ENCODE peak calls at places on chromosomes 4 and X, in nine cellular contexts. One of them, this sample, is unnamed.

GRCh38 chr4:138681000-138681604 is 334.5 kb upstream of the NOCT start:
- DNase-seq in breast epithelium: peak; percentile 62
- DNase-seq in cardiac muscle cell: peak; percentile 90
- DNase-seq in PC-9: no peak
- DNase-seq in HCT116: peak; percentile 57
- DNase-seq in neural progenitor cell: peak; percentile 86
- DNase-seq in body of pancreas: peak; percentile 81
- DNase-seq in CD8-positive, alpha-beta T cell: peak; percentile 74
- DNase-seq in ascending aorta: no peak
- DNase-seq in this sample: peak; percentile 55

GRCh38 chrX:17030580-17031285 is 84.3 kb downstream of the REPS2 start:
- DNase-seq in cardiac muscle cell: no peak
- DNase-seq in neural progenitor cell: no peak
- DNase-seq in PC-9: no peak
- DNase-seq in ascending aorta: no peak
- DNase-seq in body of pancreas: no peak
- DNase-seq in breast epithelium: no peak
- DNase-seq in HCT116: no peak
- DNase-seq in CD8-positive, alpha-beta T cell: no peak
- DNase-seq in this sample: no peak

GRCh38 chrX:34638116-34638515 is 19.0 kb downstream of the TMEM47 start:
- DNase-seq in CD8-positive, alpha-beta T cell: no peak
- DNase-seq in HCT116: no peak
- DNase-seq in breast epithelium: no peak
- DNase-seq in PC-9: no peak
- DNase-seq in cardiac muscle cell: peak; percentile 66
- DNase-seq in body of pancreas: peak; percentile 16
- DNase-seq in neural progenitor cell: peak; percentile 51
- DNase-seq in ascending aorta: no peak
- DNase-seq in this sample: no peak

GRCh38 chrX:50941638-50942037 is 31.1 kb downstream of the BMP15 start:
- DNase-seq in ascending aorta: no peak
- DNase-seq in neural progenitor cell: peak; percentile 49
- DNase-seq in PC-9: no peak
- DNase-seq in cardiac muscle cell: no peak
- DNase-seq in HCT116: no peak
- DNase-seq in body of pancreas: no peak
- DNase-seq in CD8-positive, alpha-beta T cell: no peak
- DNase-seq in breast epithelium: no peak
- DNase-seq in this sample: peak; percentile 9

GRCh38 chr4:142960867-142961644 is 115.0 kb upstream of the INPP4B start:
- DNase-seq in CD8-positive, alpha-beta T cell: no peak
- DNase-seq in HCT116: no peak
- DNase-seq in cardiac muscle cell: peak; percentile 18
- DNase-seq in breast epithelium: no peak
- DNase-seq in ascending aorta: no peak
- DNase-seq in PC-9: no peak
- DNase-seq in body of pancreas: no peak
- DNase-seq in neural progenitor cell: no peak
- DNase-seq in this sample: no peak

GRCh38 chr4:175906397-175906796 is 94.3 kb upstream of the GPM6A start:
- DNase-seq in ascending aorta: no peak
- DNase-seq in PC-9: no peak
- DNase-seq in HCT116: no peak
- DNase-seq in neural progenitor cell: no peak
- DNase-seq in breast epithelium: no peak
- DNase-seq in body of pancreas: no peak
- DNase-seq in cardiac muscle cell: no peak
- DNase-seq in CD8-positive, alpha-beta T cell: no peak
- DNase-seq in this sample: no peak

GRCh38 chrX:134622056-134622812 is 36.0 kb downstream of the PLAC1 start:
- DNase-seq in body of pancreas: peak; percentile 21
- DNase-seq in CD8-positive, alpha-beta T cell: no peak
- DNase-seq in ascending aorta: no peak
- DNase-seq in PC-9: peak; percentile 71
- DNase-seq in breast epithelium: no peak
- DNase-seq in cardiac muscle cell: no peak
- DNase-seq in HCT116: peak; percentile 23
- DNase-seq in neural progenitor cell: no peak
- DNase-seq in this sample: peak; percentile 87

GRCh38 chr4:1201851-1202525 is 29.6 kb upstream of the SPON2 start:
- DNase-seq in PC-9: no peak
- DNase-seq in neural progenitor cell: no peak
- DNase-seq in cardiac muscle cell: no peak
- DNase-seq in breast epithelium: peak; percentile 68
- DNase-seq in HCT116: no peak
- DNase-seq in body of pancreas: peak; percentile 77
- DNase-seq in ascending aorta: no peak
- DNase-seq in CD8-positive, alpha-beta T cell: peak; percentile 90
- DNase-seq in this sample: peak; percentile 91

GRCh38 chr4:41129936-41130440 is 84.4 kb downstream of the APBB2 start:
- DNase-seq in body of pancreas: no peak
- DNase-seq in neural progenitor cell: no peak
- DNase-seq in HCT116: no peak
- DNase-seq in cardiac muscle cell: no peak
- DNase-seq in ascending aorta: no peak
- DNase-seq in CD8-positive, alpha-beta T cell: no peak
- DNase-seq in PC-9: no peak
- DNase-seq in breast epithelium: no peak
- DNase-seq in this sample: peak; percentile 2
- H3K4me1 ChIP-seq in body of pancreas: peaks cover 35% of the 10 kb centered on the region
- H3K4me1 ChIP-seq in neural progenitor cell: peaks cover 46% of the 10 kb centered on the region
- H3K4me1 ChIP-seq in HCT116: peaks cover 62% of the 10 kb centered on the region
- H3K4me1 ChIP-seq in cardiac muscle cell: peaks cover 30% of the 10 kb centered on the region
- H3K4me1 ChIP-seq in ascending aorta: peaks cover 34% of the 10 kb centered on the region
- H3K4me1 ChIP-seq in CD8-positive, alpha-beta T cell: no peaks in the 10 kb centered on the region
- H3K4me1 ChIP-seq in PC-9: no peaks in the 10 kb centered on the region
- H3K4me1 ChIP-seq in breast epithelium: no peaks in the 10 kb centered on the region
- H3K4me1 ChIP-seq in this sample: peaks cover 12% of the 10 kb centered on the region

GRCh38 chr4:58144721-58145120 is 1034.5 kb upstream of the IGFBP7 start:
- DNase-seq in neural progenitor cell: no peak
- DNase-seq in PC-9: no peak
- DNase-seq in ascending aorta: no peak
- DNase-seq in cardiac muscle cell: no peak
- DNase-seq in breast epithelium: no peak
- DNase-seq in HCT116: no peak
- DNase-seq in CD8-positive, alpha-beta T cell: no peak
- DNase-seq in body of pancreas: no peak
- DNase-seq in this sample: no peak

DNA sequence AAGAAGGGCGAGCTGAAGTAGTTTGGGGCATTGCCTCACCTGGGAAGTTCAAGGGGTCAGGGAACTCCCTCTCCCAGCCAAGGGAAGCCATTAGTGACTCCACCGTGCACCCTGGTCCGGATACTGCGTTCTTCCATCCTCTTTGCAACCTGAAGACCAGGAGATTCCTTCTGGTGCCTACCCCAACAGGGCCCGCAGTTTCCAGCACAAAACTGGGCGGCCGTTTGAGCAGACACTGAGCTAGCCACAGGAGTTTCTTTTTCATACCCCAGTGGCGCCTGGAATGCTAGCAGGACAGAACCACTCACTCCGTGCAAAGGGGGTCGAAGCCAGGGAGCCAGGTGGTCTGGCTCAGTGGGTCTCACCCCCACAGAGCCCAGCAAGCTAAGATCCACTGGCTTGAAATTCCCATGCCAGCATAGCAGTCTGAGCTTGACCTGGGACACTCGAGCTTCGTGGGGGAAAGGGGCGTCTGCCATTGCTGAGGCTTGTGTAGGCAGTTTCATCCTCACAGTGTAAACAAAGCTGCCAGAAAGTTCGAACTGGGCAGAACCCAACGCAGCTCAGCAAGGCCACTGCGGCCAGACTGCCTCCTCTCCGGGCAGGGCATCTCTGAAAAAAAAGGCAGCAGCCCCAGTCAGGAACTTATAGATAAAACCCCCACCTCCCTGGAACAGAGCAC is 1039.4 kb upstream of the IGFBP7 start:
- DNase-seq in body of pancreas: no peak
- DNase-seq in cardiac muscle cell: no peak
- DNase-seq in HCT116: no peak
- DNase-seq in neural progenitor cell: no peak
- DNase-seq in breast epithelium: no peak
- DNase-seq in CD8-positive, alpha-beta T cell: no peak
- DNase-seq in ascending aorta: no peak
- DNase-seq in PC-9: no peak
- DNase-seq in this sample: no peak
- TF ChIP-seq CTCF in body of pancreas: no peak
- TF ChIP-seq CTCF in cardiac muscle cell: no peak
- TF ChIP-seq CTCF in HCT116: no peak
- TF ChIP-seq CTCF in neural progenitor cell: no peak
- TF ChIP-seq CTCF in breast epithelium: no peak
- TF ChIP-seq CTCF in CD8-positive, alpha-beta T cell: no peak
- TF ChIP-seq CTCF in ascending aorta: no peak
- TF ChIP-seq CTCF in PC-9: no peak
- TF ChIP-seq CTCF in this sample: no peak

GRCh38 chrX:107683931-107684330 is 55.6 kb downstream of the PRPS1 start:
- DNase-seq in PC-9: peak; percentile 23
- DNase-seq in breast epithelium: no peak
- DNase-seq in HCT116: no peak
- DNase-seq in body of pancreas: no peak
- DNase-seq in CD8-positive, alpha-beta T cell: no peak
- DNase-seq in ascending aorta: no peak
- DNase-seq in cardiac muscle cell: no peak
- DNase-seq in neural progenitor cell: no peak
- DNase-seq in this sample: no peak

GRCh38 chrX:107687445-107687844 is 59.1 kb downstream of the PRPS1 start:
- DNase-seq in ascending aorta: no peak
- DNase-seq in CD8-positive, alpha-beta T cell: no peak
- DNase-seq in PC-9: peak; percentile 30
- DNase-seq in neural progenitor cell: no peak
- DNase-seq in breast epithelium: no peak
- DNase-seq in HCT116: no peak
- DNase-seq in body of pancreas: no peak
- DNase-seq in cardiac muscle cell: no peak
- DNase-seq in this sample: no peak

GRCh38 chrX:107686792-107687191 is 58.5 kb downstream of the PRPS1 start:
- DNase-seq in PC-9: peak; percentile 41
- DNase-seq in breast epithelium: no peak
- DNase-seq in body of pancreas: no peak
- DNase-seq in HCT116: no peak
- DNase-seq in neural progenitor cell: no peak
- DNase-seq in cardiac muscle cell: no peak
- DNase-seq in ascending aorta: no peak
- DNase-seq in CD8-positive, alpha-beta T cell: no peak
- DNase-seq in this sample: no peak

GRCh38 chrX:107684956-107685385 is 56.7 kb downstream of the PRPS1 start:
- DNase-seq in breast epithelium: peak; percentile 91
- DNase-seq in CD8-positive, alpha-beta T cell: no peak
- DNase-seq in HCT116: no peak
- DNase-seq in PC-9: peak; percentile 88
- DNase-seq in cardiac muscle cell: peak; percentile 55
- DNase-seq in body of pancreas: peak; percentile 92
- DNase-seq in ascending aorta: peak; percentile 54
- DNase-seq in neural progenitor cell: no peak
- DNase-seq in this sample: no peak

GRCh38 chrX:107686026-107686425 is 57.7 kb downstream of the PRPS1 start:
- DNase-seq in breast epithelium: no peak
- DNase-seq in neural progenitor cell: no peak
- DNase-seq in HCT116: no peak
- DNase-seq in body of pancreas: no peak
- DNase-seq in cardiac muscle cell: no peak
- DNase-seq in ascending aorta: no peak
- DNase-seq in CD8-positive, alpha-beta T cell: no peak
- DNase-seq in PC-9: peak; percentile 28
- DNase-seq in this sample: no peak
- H3K4me1 ChIP-seq in breast epithelium: peaks cover 3% of the 10 kb centered on the region
- H3K4me1 ChIP-seq in neural progenitor cell: peaks cover 3% of the 10 kb centered on the region
- H3K4me1 ChIP-seq in HCT116: peaks cover 5% of the 10 kb centered on the region
- H3K4me1 ChIP-seq in body of pancreas: peaks cover 53% of the 10 kb centered on the region
- H3K4me1 ChIP-seq in cardiac muscle cell: peaks cover 43% of the 10 kb centered on the region
- H3K4me1 ChIP-seq in ascending aorta: peaks cover 8% of the 10 kb centered on the region
- H3K4me1 ChIP-seq in CD8-positive, alpha-beta T cell: peaks cover 16% of the 10 kb centered on the region
- H3K4me1 ChIP-seq in PC-9: peaks cover 47% of the 10 kb centered on the region
- H3K4me1 ChIP-seq in this sample: no peaks in the 10 kb centered on the region

GRCh38 chr4:77601614-77602187 is 3.9 kb upstream of the CXCL13 start:
- DNase-seq in HCT116: no peak
- DNase-seq in CD8-positive, alpha-beta T cell: no peak
- DNase-seq in neural progenitor cell: no peak
- DNase-seq in body of pancreas: no peak
- DNase-seq in PC-9: no peak
- DNase-seq in breast epithelium: no peak
- DNase-seq in ascending aorta: no peak
- DNase-seq in cardiac muscle cell: no peak
- DNase-seq in this sample: no peak

GRCh38 chr4:77599378-77599777 is 6.2 kb upstream of the CXCL13 start:
- DNase-seq in CD8-positive, alpha-beta T cell: no peak
- DNase-seq in breast epithelium: no peak
- DNase-seq in PC-9: no peak
- DNase-seq in ascending aorta: no peak
- DNase-seq in neural progenitor cell: peak; percentile 34
- DNase-seq in HCT116: peak; percentile 53
- DNase-seq in cardiac muscle cell: no peak
- DNase-seq in body of pancreas: peak; percentile 51
- DNase-seq in this sample: no peak

GRCh38 chr4:77605210-77605902 is at the start of gene CXCL13:
- DNase-seq in ascending aorta: no peak
- DNase-seq in breast epithelium: no peak
- DNase-seq in PC-9: no peak
- DNase-seq in body of pancreas: no peak
- DNase-seq in CD8-positive, alpha-beta T cell: no peak
- DNase-seq in cardiac muscle cell: no peak
- DNase-seq in HCT116: no peak
- DNase-seq in neural progenitor cell: no peak
- DNase-seq in this sample: no peak

GRCh38 chr4:77595361-77595973 is 10.2 kb upstream of the CXCL13 start:
- DNase-seq in CD8-positive, alpha-beta T cell: no peak
- DNase-seq in breast epithelium: no peak
- DNase-seq in PC-9: no peak
- DNase-seq in neural progenitor cell: no peak
- DNase-seq in cardiac muscle cell: no peak
- DNase-seq in HCT116: no peak
- DNase-seq in ascending aorta: no peak
- DNase-seq in body of pancreas: no peak
- DNase-seq in this sample: no peak

DNA sequence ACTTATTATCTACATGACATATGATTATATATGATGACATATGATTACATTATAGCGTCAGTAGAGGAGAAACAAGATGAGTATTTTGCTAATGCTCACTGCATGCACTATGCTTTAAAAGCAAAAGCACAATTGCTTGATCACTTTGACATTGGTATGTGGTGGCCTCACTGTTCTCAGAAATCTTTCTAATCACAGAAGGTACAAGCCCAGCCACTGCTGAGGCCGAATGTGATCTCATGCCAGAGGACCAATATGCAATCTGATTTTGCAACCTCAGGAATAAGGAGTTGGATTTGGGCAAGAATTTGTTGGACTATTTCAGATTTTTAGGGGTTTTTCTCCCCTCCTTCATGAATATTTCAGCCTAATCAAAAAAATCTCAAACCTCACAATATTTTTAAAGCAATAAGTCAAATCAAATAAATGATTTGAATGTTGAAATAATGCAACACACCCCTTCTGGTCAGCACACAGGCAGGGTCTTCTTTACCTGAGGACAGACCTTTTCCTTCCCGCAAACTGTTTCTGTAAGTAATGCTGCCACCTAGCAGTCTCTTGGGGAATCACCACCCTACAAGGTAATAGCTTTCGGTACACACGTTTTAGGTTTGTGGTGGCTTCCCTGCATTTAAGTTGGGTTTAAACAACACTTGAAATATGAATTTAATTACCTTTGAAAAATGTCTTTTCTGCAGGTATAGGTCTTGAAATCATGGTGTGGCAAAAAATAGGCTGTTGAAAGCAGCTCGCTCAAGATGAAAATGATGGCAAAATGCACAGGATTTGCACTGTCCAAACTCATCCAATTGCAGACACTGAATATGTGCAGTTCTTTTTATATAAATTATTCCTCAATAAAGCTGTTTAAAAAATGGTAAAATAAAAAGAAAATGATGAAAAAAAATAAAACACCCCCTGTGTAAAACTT is 4.8 kb upstream of the CXCL13 start:
- DNase-seq in cardiac muscle cell: peak; percentile 63
- DNase-seq in PC-9: peak; percentile 37
- DNase-seq in body of pancreas: peak; percentile 49
- DNase-seq in breast epithelium: peak; percentile 30
- DNase-seq in HCT116: peak; percentile 37
- DNase-seq in ascending aorta: no peak
- DNase-seq in CD8-positive, alpha-beta T cell: no peak
- DNase-seq in neural progenitor cell: peak; percentile 64
- DNase-seq in this sample: no peak
- TF ChIP-seq CTCF in cardiac muscle cell: peak; percentile 86
- TF ChIP-seq CTCF in PC-9: peak; percentile 81
- TF ChIP-seq CTCF in body of pancreas: peak; percentile 71
- TF ChIP-seq CTCF in breast epithelium: peak; percentile 53
- TF ChIP-seq CTCF in HCT116: peak; percentile 68
- TF ChIP-seq CTCF in ascending aorta: peak; percentile 78
- TF ChIP-seq CTCF in CD8-positive, alpha-beta T cell: peak; percentile 81
- TF ChIP-seq CTCF in neural progenitor cell: peak; percentile 80
- TF ChIP-seq CTCF in this sample: peak; percentile 85